ENCODE peak calls at places on chromosomes 5 and 9, in eight cellular contexts. N, R, Q, O, T, F, A and P are unnamed samples.

GRCh38 chr9:134069536-134070399 is 1.9 kb upstream of the BRD3 start:
- DNase-seq in N (no peak), R (peak; percentile 58), Q (no peak), O (peak; percentile 10), T (no peak), F (no peak), A (no peak), P (peak; percentile 8)

GRCh38 chr5:135452366-135453030 is 347 bp upstream of the TIFAB start:
- DNase-seq in N (no peak), R (no peak), Q (no peak), O (no peak), T (no peak), F (no peak), A (no peak), P (no peak)

GRCh38 chr9:126586236-126586635 is 27.5 kb upstream of the LMX1B start:
- DNase-seq in N (no peak), R (no peak), Q (no peak), O (no peak), T (no peak), F (no peak), A (no peak), P (no peak)

GRCh38 chr5:141677415-141677814 is 4.6 kb downstream of the ARAP3 start:
- DNase-seq in N (no peak), R (no peak), Q (no peak), O (no peak), T (no peak), F (no peak), A (no peak), P (no peak)

GRCh38 chr5:132473019-132473531 is 17.5 kb downstream of the IRF1 start:
- DNase-seq in N (peak; percentile 50), R (peak; percentile 89), Q (no peak), O (peak; percentile 68), T (peak; percentile 25), F (no peak), A (no peak), P (peak; percentile 73)

GRCh38 chr5:55997742-55998351 is 3.1 kb upstream of the IL6ST start:
- DNase-seq in N (no peak), R (no peak), Q (peak; percentile 60), O (no peak), T (no peak), F (no peak), A (peak; percentile 69), P (no peak)

GRCh38 chr5:34715711-34716110 is 59.6 kb downstream of the RAI14 start:
- DNase-seq in N (no peak), R (no peak), Q (peak; percentile 52), O (no peak), T (no peak), F (no peak), A (no peak), P (no peak)

GRCh38 chr5:131514316-131515275 is 120.4 kb downstream of the RAPGEF6 start:
- DNase-seq in N (no peak), R (no peak), Q (peak; percentile 22), O (no peak), T (no peak), F (no peak), A (no peak), P (peak; percentile 31)

GRCh38 chr9:119027901-119028699 is 341.1 kb downstream of the BRINP1 start:
- DNase-seq in N (no peak), R (no peak), Q (no peak), O (no peak), T (no peak), F (no peak), A (no peak), P (no peak)

GRCh38 chr5:33891731-33892418 is at the start of gene ADAMTS12:
- DNase-seq in N (no peak), R (peak; percentile 90), Q (peak; percentile 63), O (peak; percentile 67), T (no peak), F (peak; percentile 48), A (no peak), P (peak; percentile 60)

GRCh38 chr9:12838546-12838945 is 63.7 kb downstream of the LURAP1L start:
- DNase-seq in N (no peak), R (no peak), Q (no peak), O (no peak), T (no peak), F (no peak), A (no peak), P (no peak)

GRCh38 chr9:12833701-12834100 is 58.9 kb downstream of the LURAP1L start:
- DNase-seq in N (no peak), R (no peak), Q (no peak), O (no peak), T (no peak), F (no peak), A (no peak), P (no peak)
- TF ChIP-seq CTCF in N (no peak), R (no peak), Q (no peak), O (no peak), T (no peak), F (no peak), A (no peak), P (no peak)

DNA sequence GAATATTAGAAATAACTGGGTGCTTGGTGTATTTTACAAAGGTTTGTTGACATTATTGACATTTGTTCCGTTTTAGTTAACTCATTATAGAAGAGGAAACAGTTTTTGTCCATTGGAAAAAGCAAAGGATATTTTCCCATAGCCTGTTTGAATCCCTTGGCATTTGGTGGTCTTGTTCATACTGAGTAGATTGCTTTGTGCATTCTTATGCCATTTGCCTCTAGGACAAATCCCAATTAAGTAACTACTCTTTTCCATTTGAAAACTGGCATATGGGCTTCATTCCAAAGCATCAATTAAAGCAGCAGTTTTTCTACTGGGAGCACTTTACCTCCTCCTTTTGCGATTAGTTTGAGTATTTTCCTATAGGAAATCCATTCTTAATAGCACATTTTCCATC is 31.2 kb downstream of the GPR21 start:
- DNase-seq in N (no peak), R (no peak), Q (no peak), O (no peak), T (no peak), F (no peak), A (no peak), P (no peak)
- TF ChIP-seq CTCF in N (no peak), R (no peak), Q (no peak), O (no peak), T (no peak), F (no peak), A (no peak), P (no peak)

DNA sequence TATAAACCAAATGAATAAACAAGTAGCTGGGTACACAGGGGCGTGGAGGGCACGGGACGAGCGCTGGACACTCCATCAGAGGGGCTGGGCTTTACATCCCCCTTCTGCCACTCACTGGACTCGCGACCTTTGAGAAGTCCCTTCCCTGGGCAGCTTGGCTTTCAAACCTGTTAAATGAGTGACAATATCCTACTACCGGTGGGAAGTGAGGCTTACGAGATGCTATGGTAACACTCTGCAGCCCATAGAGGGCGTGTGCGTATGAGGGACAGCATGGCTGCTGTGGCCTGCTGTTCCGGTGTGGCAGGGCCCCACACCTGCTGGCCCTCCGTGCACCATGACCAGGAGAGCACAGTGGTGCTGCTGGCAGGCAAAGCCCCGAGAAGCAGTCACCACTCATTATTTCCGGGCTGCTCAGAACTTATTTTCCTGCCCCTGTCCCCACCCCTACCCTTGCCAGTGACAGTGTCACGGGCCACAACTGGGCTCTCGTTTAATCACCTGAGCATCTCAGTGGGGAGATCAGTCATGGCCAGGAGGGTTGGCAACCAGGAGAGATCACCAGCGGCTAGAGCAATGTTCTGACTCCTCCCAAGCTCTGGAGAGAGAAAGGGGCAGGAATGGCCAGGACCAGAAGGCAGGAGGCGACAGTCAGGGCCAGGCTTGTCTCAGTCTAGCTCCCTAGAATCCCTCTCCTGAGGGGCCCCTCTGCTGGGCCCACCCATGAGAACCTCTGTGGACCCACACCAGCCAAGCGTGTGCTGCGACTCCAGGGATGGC is 10.5 kb downstream of the CLTB start:
- DNase-seq in N (no peak), R (no peak), Q (no peak), O (no peak), T (no peak), F (no peak), A (no peak), P (no peak)
- TF ChIP-seq CTCF in N (no peak), R (no peak), Q (peak; percentile 27), O (no peak), T (no peak), F (no peak), A (no peak), P (no peak)

DNA sequence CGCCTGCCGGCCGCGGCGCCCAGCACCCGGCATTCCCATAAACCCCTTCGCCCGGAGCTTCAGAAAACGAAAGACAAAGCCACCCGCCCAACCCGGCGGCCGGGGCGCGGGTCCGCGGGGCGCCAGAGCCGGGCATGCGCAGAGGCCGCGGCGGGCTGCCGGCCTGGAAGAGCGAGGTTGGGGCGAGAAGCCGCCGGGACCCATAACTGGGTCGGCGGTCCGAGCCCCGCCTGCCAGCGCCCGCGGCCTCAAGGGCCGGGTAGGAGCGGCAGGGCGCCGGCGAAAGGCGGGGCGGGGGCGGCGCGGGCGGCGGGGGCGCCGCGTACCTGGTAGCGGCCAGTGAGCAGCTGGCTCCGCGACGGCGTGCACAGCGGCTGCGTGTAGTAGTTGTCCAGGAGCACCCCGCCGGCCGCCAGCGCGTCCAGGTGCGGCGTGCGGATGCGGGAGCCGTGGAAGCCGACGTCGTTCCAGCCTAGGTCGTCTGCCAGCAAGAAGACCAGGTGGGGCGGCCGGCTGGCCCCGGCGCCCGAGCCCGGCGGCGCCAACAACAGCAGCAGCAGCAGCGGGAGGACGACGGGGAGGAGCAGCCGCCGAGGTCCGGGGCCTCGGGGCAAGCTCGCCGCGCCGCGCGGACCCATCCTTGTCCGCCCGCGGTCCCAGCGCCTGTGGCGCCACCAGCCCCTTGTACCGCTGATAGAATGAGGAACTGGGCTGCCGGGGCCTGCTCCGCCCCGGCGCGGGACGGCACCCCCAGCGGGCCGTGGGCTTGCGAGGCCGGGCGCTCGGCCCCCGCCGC is at the start of gene ARSB:
- DNase-seq in N (peak; percentile 83), R (peak; percentile 93), Q (peak; percentile 75), O (peak; percentile 94), T (peak; percentile 83), F (peak; percentile 33), A (peak; percentile 50), P (peak; percentile 92)
- TF ChIP-seq CTCF in N (no peak), R (peak; percentile 33), Q (no peak), O (no peak), T (peak; percentile 29), F (peak; percentile 54), A (peak; percentile 23), P (no peak)

GRCh38 chr9:21334969-21335632 is at the start of gene KLHL9:
- DNase-seq in N (peak; percentile 76), R (peak; percentile 97), Q (peak; percentile 81), O (peak; percentile 89), T (peak; percentile 90), F (peak; percentile 82), A (no peak), P (peak; percentile 93)
- TF ChIP-seq CTCF in N (no peak), R (no peak), Q (no peak), O (no peak), T (no peak), F (no peak), A (no peak), P (no peak)